ENCODE peak calls at places on chromosomes 11 and 22, in four cellular contexts. C is body of pancreas, O is HCT116, U is MM.1S. I is an unnamed sample.

GRCh38 chr22:32661296-32661695 is 140.2 kb upstream of the TIMP3 start:
- DNase-seq in C (no peak), U (no peak), O (no peak), I (no peak)

GRCh38 chr11:134634897-134635831 is 223.1 kb upstream of the B3GAT1 start:
- DNase-seq in O (no peak), U (no peak), C (no peak), I (no peak)

GRCh38 chr11:12180257-12181205 is 70.1 kb downstream of the MICAL2 start:
- DNase-seq in O (no peak), C (no peak), U (no peak), I (no peak)

GRCh38 chr11:120499088-120499487 is 12.5 kb upstream of the GRIK4 start:
- DNase-seq in O (no peak), C (no peak), U (peak; percentile 86), I (no peak)

GRCh38 chr11:12271826-12272366 is 105.5 kb upstream of the PARVA start:
- DNase-seq in C (no peak), O (no peak), U (no peak), I (no peak)

GRCh38 chr22:30007361-30007760 is 72.9 kb upstream of the HORMAD2 start:
- DNase-seq in U (no peak), C (no peak), O (no peak), I (no peak)

GRCh38 chr11:8384199-8384821 is 120.6 kb upstream of the LMO1 start:
- DNase-seq in C (peak; percentile 50), U (peak; percentile 87), O (no peak), I (no peak)

GRCh38 chr11:112583246-112583893 is 322.7 kb upstream of the PLET1 start:
- DNase-seq in C (no peak), O (no peak), U (peak; percentile 96), I (no peak)

GRCh38 chr22:18154821-18155390 is 4.9 kb downstream of the USP18 start:
- DNase-seq in U (no peak), C (no peak), O (no peak), I (no peak)

GRCh38 chr11:32032478-32032877 is 58.4 kb upstream of the RCN1 start:
- DNase-seq in C (no peak), U (no peak), O (no peak), I (no peak)

GRCh38 chr11:837990-838307 is 4.4 kb downstream of the POLR2L start:
- DNase-seq in C (no peak), U (no peak), O (no peak), I (no peak)

GRCh38 chr11:122107566-122107965 is 8.4 kb downstream of the BLID start:
- DNase-seq in C (no peak), O (no peak), U (no peak), I (no peak)

GRCh38 chr11:86814775-86815174 is 14.4 kb downstream of the PRSS23 start:
- DNase-seq in C (no peak), O (no peak), U (no peak), I (no peak)

GRCh38 chr11:132770802-132771545 is 761.3 kb downstream of the OPCML start:
- DNase-seq in O (no peak), U (no peak), C (no peak), I (no peak)

GRCh38 chr11:128424867-128425285 is 162.5 kb downstream of the ETS1 start:
- DNase-seq in O (no peak), U (no peak), C (peak; percentile 72), I (no peak)

GRCh38 chr22:47598864-47599263 is 836.4 kb downstream of the TBC1D22A start:
- DNase-seq in C (no peak), O (no peak), U (no peak), I (no peak)

GRCh38 chr11:72652871-72653615 is 21.2 kb downstream of the PDE2A start:
- DNase-seq in U (no peak), C (no peak), O (no peak), I (no peak)

GRCh38 chr22:37021710-37022482 is 2.4 kb downstream of the MPST start:
- DNase-seq in O (peak; percentile 27), C (no peak), U (peak; percentile 45), I (peak; percentile 55)

GRCh38 chr11:64591257-64592233 is 525 bp downstream of the SLC22A12 start:
- DNase-seq in O (no peak), C (no peak), U (no peak), I (no peak)

GRCh38 chr11:58640386-58641023 is 18.0 kb downstream of the CNTF start:
- DNase-seq in O (no peak), C (no peak), U (no peak), I (no peak)

GRCh38 chr22:31192513-31192912 is 19.6 kb upstream of the LIMK2 start:
- DNase-seq in C (no peak), O (no peak), U (no peak), I (no peak)

GRCh38 chr11:130514316-130514715 is 65.9 kb downstream of the ADAMTS15 start:
- DNase-seq in C (no peak), O (no peak), U (no peak), I (no peak)

GRCh38 chr22:44697423-44698179 is 4.4 kb upstream of the PRR5 start:
- DNase-seq in C (peak; percentile 87), O (peak; percentile 66), U (peak; percentile 62), I (peak; percentile 45)

GRCh38 chr22:20185750-20186149 is 34.9 kb upstream of the CCDC188 start:
- DNase-seq in C (no peak), O (no peak), U (no peak), I (no peak)

GRCh38 chr11:58770627-58771457 is 39.1 kb upstream of the GLYAT start:
- DNase-seq in O (peak; percentile 67), U (no peak), C (no peak), I (no peak)

GRCh38 chr11:35178862-35179261 is 39.9 kb downstream of the CD44 start:
- DNase-seq in C (no peak), O (no peak), U (no peak), I (no peak)

GRCh38 chr11:67448220-67448609 is 4.3 kb downstream of the GPR152 start:
- DNase-seq in O (no peak), C (no peak), U (no peak), I (no peak)

GRCh38 chr11:47538741-47539575 is 14.0 kb downstream of the CELF1 start:
- DNase-seq in C (no peak), O (no peak), U (no peak), I (peak; percentile 3)

GRCh38 chr22:26214466-26214865 is 45.2 kb downstream of the SEZ6L start:
- DNase-seq in U (no peak), C (no peak), O (no peak), I (no peak)

GRCh38 chr22:26321469-26321913 is 107.6 kb upstream of the ASPHD2 start:
- DNase-seq in O (no peak), C (no peak), U (no peak), I (no peak)

GRCh38 chr22:21067075-21067900 is 21.5 kb downstream of the LRRC74B start:
- DNase-seq in O (no peak), U (no peak), C (no peak), I (no peak)

GRCh38 chr11:71488086-71488967 is 35.3 kb downstream of the NADSYN1 start:
- DNase-seq in O (no peak), U (no peak), C (no peak), I (no peak)

GRCh38 chr11:130069684-130070108 is at the start of gene APLP2:
- DNase-seq in O (peak; percentile 94), C (peak; percentile 99), U (peak; percentile 99), I (peak; percentile 98)

GRCh38 chr11:67397536-67397935 is 4.1 kb downstream of the PPP1CA start:
- DNase-seq in O (no peak), C (no peak), U (no peak), I (no peak)

GRCh38 chr11:396948-397548 is 3.0 kb downstream of the PKP3 start:
- DNase-seq in O (no peak), C (no peak), U (peak; percentile 55), I (peak; percentile 62)

GRCh38 chr11:2752923-2753322 is 53.1 kb upstream of the KCNQ1OT1 start:
- DNase-seq in U (no peak), C (no peak), O (no peak), I (no peak)

GRCh38 chr11:117600261-117600783 is 196.7 kb downstream of the DSCAML1 start:
- DNase-seq in O (no peak), C (no peak), U (no peak), I (peak; percentile 73)

GRCh38 chr22:43337946-43338345 is 5.2 kb downstream of the SCUBE1 start:
- DNase-seq in O (no peak), U (no peak), C (no peak), I (no peak)
- H3K27ac ChIP-seq in O (no peak overlapping the region), U (no peak overlapping the region), C (no peak overlapping the region), I (no peak overlapping the region)

DNA sequence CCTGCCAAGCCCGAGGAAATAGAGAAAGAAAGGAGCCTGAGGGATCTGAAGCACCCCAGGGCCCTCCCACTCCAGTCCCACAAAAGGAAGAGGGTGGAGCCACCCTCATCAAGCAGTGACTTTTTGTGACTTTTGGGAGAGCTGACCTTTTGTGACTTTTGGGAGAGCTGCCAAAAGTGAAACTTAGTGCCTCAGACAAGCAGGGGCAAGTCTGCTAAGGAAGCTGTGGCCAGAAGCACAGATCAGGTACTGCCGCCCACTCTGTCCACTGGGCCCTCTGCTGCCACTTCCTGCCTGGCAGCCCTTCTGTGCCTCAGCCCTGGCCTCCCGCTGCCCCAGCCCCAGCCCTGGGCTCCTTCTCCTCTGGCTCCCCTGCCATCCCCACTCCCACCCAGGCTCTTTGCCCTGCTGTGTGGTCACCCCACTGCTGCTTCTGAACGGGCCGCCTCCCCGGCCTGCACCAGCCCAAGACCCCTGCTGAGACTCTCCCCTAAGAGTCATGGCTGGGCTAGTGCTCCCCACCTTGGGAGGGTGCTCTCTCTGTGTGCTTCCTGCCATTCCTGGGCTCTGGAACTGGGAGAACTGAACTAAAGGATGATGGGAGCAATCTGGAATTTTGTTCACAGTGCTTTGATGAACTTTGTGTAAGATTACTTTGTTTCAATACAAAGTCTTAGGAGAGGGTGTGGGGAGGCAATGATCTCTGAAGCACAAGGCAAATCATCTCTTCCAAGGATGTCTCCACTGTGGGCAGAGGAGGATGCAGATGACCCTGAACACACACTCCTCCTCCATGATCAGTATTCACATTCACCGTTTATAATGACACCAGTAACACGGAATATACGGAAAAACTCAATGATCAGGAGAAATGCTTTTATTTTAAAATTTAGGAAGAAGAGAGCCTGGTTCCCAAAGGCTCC is at the start of gene APOBEC3H:
- DNase-seq in C (no peak), O (peak; percentile 16), U (peak; percentile 83), I (no peak)
- H3K27ac ChIP-seq in C (no peak within 1 kb of the TSS), O (peak within 1 kb of the TSS; percentile 76), U (peak within 1 kb of the TSS; percentile 55), I (peak within 1 kb of the TSS; percentile 51)

DNA sequence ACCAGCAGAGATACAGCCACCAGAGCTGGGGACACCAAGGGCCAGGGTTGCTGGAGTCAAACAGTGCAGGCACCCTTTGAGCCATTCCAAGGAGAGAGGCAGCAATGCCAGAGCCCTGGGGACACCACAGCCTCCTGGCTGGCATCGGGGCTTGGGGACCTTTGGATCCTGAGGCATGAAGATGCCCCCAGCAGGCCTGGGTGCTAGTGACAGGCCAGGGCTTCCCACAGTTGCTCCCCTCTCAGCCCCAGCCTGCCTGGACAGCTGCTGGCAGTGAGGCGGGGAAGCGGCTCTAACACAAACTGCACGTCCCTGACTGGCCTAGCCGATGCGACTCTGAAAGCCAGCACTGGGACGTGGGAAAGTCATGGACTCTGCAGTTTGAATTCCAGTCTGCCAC is 2.7 kb downstream of the CD5 start:
- DNase-seq in O (no peak), C (no peak), U (no peak), I (no peak)
- H3K27ac ChIP-seq in O (no peak overlapping the region), C (no peak overlapping the region), U (no peak overlapping the region), I (no peak overlapping the region)

GRCh38 chr11:69319255-69320106 is 25.5 kb downstream of the MYEOV start:
- DNase-seq in O (no peak), C (no peak), U (no peak), I (no peak)
- H3K27ac ChIP-seq in O (no peak overlapping the region), C (no peak overlapping the region), U (no peak overlapping the region), I (no peak overlapping the region)

I was measured in substantia nigra.